ENCODE peak calls at places on chromosomes 3 and 15, in eight cellular contexts. J is sigmoid colon, N is HCT116, Z is suprapubic skin, B is spleen, L is transverse colon, M is stomach, G is GM23338. C is an unnamed sample.

GRCh38 chr3:47661121-47661752 is 82.6 kb upstream of the CSPG5 start:
- DNase-seq in J (no peak), N (no peak), Z (no peak), B (no peak), L (no peak), M (no peak), G (no peak), C (no peak)

GRCh38 chr15:85407421-85408269 is 27.2 kb downstream of the AKAP13 start:
- DNase-seq in J (no peak), N (no peak), Z (no peak), B (no peak), L (no peak), M (no peak), G (no peak), C (no peak)

GRCh38 chr15:38818156-38818745 is 253.6 kb upstream of the RASGRP1 start:
- DNase-seq in J (peak), N (no peak), Z (no peak), B (no peak), L (no peak), M (no peak), G (peak), C (no peak)

GRCh38 chr3:32606277-32606676 is 35.6 kb upstream of the DYNC1LI1 start:
- DNase-seq in J (no peak), N (no peak), Z (no peak), B (no peak), L (no peak), M (no peak), G (no peak), C (no peak)

GRCh38 chr3:34780973-34781372 is 858.4 kb upstream of the ARPP21 start:
- DNase-seq in J (no peak), N (no peak), Z (no peak), B (no peak), L (no peak), M (no peak), G (peak), C (no peak)

GRCh38 chr3:22937536-22937935 is 265.6 kb upstream of the UBE2E2 start:
- DNase-seq in J (no peak), N (no peak), Z (no peak), B (no peak), L (no peak), M (no peak), G (no peak), C (no peak)

GRCh38 chr3:117473981-117474563 is 764.5 kb downstream of the TUSC7 start:
- DNase-seq in J (no peak), N (no peak), Z (no peak), B (no peak), L (no peak), M (peak), G (peak), C (no peak)

GRCh38 chr3:15331606-15332404 is 581 bp downstream of the SH3BP5 start:
- DNase-seq in J (peak), N (no peak), Z (no peak), B (peak), L (peak), M (peak), G (peak), C (no peak)

GRCh38 chr3:157274644-157275137 is 114.7 kb upstream of the CCNL1 start:
- DNase-seq in J (no peak), N (no peak), Z (no peak), B (no peak), L (no peak), M (no peak), G (peak), C (no peak)

GRCh38 chr15:62415498-62415897 is 250.4 kb upstream of the C2CD4B start:
- DNase-seq in J (no peak), N (no peak), Z (no peak), B (no peak), L (no peak), M (no peak), G (no peak), C (no peak)

GRCh38 chr3:113051222-113051804 is 60.5 kb downstream of the GTPBP8 start:
- DNase-seq in J (peak), N (peak), Z (peak), B (peak), L (peak), M (peak), G (peak), C (peak)

GRCh38 chr3:44568561-44568960 is 13.6 kb downstream of the ZKSCAN7 start:
- DNase-seq in J (no peak), N (no peak), Z (no peak), B (no peak), L (no peak), M (no peak), G (no peak), C (no peak)

GRCh38 chr3:77825045-77825827 is 785.3 kb downstream of the ROBO2 start:
- DNase-seq in J (no peak), N (no peak), Z (no peak), B (peak), L (peak), M (peak), G (no peak), C (no peak)

GRCh38 chr15:58043192-58043903 is 22.2 kb downstream of the ALDH1A2 start:
- DNase-seq in J (no peak), N (peak), Z (no peak), B (no peak), L (peak), M (peak), G (peak), C (peak)

GRCh38 chr3:190673157-190673556 is 159.3 kb downstream of the IL1RAP start:
- DNase-seq in J (no peak), N (no peak), Z (no peak), B (no peak), L (no peak), M (no peak), G (no peak), C (no peak)

GRCh38 chr3:194470615-194471014 is 16.2 kb downstream of the ATP13A3 start:
- DNase-seq in J (no peak), N (no peak), Z (no peak), B (no peak), L (no peak), M (no peak), G (no peak), C (no peak)

GRCh38 chr3:23198801-23199200 is 4.3 kb upstream of the UBE2E2 start:
- DNase-seq in J (no peak), N (no peak), Z (no peak), B (no peak), L (no peak), M (no peak), G (no peak), C (no peak)

GRCh38 chr15:40506964-40507571 is 36.3 kb downstream of the CHST14 start:
- DNase-seq in J (peak), N (peak), Z (peak), B (peak), L (peak), M (peak), G (peak), C (no peak)

GRCh38 chr3:44883999-44884431 is 9.6 kb downstream of the TGM4 start:
- DNase-seq in J (no peak), N (peak), Z (no peak), B (no peak), L (no peak), M (no peak), G (no peak), C (no peak)

GRCh38 chr3:21562225-21562624 is 188.8 kb downstream of the ZNF385D start:
- DNase-seq in J (no peak), N (no peak), Z (no peak), B (no peak), L (no peak), M (no peak), G (no peak), C (no peak)

GRCh38 chr3:156024904-156025303 is 95.5 kb upstream of the KCNAB1 start:
- DNase-seq in J (no peak), N (no peak), Z (no peak), B (no peak), L (no peak), M (no peak), G (peak), C (no peak)

GRCh38 chr15:63299981-63300575 is 22.7 kb downstream of the APH1B start:
- DNase-seq in J (no peak), N (no peak), Z (no peak), B (no peak), L (no peak), M (no peak), G (no peak), C (no peak)

GRCh38 chr3:71416868-71417267 is 166.7 kb downstream of the FOXP1 start:
- DNase-seq in J (no peak), N (peak), Z (no peak), B (peak), L (no peak), M (no peak), G (peak), C (no peak)

GRCh38 chr3:132723024-132723462 is 834 bp upstream of the NPHP3 start:
- DNase-seq in J (no peak), N (no peak), Z (no peak), B (no peak), L (no peak), M (no peak), G (no peak), C (no peak)
- TF ChIP-seq POLR2AphosphoS5 in J (no peak), N (no peak), Z (no peak), B (no peak), L (peak), M (no peak), G (no peak), C (no peak)

GRCh38 chr3:141230293-141230692 is 1.3 kb upstream of the PXYLP1 start:
- DNase-seq in J (no peak), N (no peak), Z (no peak), B (no peak), L (no peak), M (no peak), G (no peak), C (no peak)

GRCh38 chr3:141233457-141234161 is 2.0 kb downstream of the PXYLP1 start:
- DNase-seq in J (no peak), N (no peak), Z (no peak), B (no peak), L (no peak), M (no peak), G (no peak), C (no peak)

GRCh38 chr3:141231923-141232861 is 567 bp downstream of the PXYLP1 start:
- DNase-seq in J (peak), N (no peak), Z (no peak), B (peak), L (peak), M (peak), G (peak), C (no peak)

GRCh38 chr3:141229132-141229531 is 2.5 kb upstream of the PXYLP1 start:
- DNase-seq in J (no peak), N (no peak), Z (no peak), B (no peak), L (no peak), M (no peak), G (no peak), C (no peak)

GRCh38 chr3:141231101-141231922 is at the start of gene PXYLP1:
- DNase-seq in J (peak), N (peak), Z (peak), B (peak), L (peak), M (peak), G (peak), C (peak)
- TF ChIP-seq POLR2AphosphoS5 in J (peak), N (peak), Z (peak), B (peak), L (peak), M (peak), G (peak), C (peak)

DNA sequence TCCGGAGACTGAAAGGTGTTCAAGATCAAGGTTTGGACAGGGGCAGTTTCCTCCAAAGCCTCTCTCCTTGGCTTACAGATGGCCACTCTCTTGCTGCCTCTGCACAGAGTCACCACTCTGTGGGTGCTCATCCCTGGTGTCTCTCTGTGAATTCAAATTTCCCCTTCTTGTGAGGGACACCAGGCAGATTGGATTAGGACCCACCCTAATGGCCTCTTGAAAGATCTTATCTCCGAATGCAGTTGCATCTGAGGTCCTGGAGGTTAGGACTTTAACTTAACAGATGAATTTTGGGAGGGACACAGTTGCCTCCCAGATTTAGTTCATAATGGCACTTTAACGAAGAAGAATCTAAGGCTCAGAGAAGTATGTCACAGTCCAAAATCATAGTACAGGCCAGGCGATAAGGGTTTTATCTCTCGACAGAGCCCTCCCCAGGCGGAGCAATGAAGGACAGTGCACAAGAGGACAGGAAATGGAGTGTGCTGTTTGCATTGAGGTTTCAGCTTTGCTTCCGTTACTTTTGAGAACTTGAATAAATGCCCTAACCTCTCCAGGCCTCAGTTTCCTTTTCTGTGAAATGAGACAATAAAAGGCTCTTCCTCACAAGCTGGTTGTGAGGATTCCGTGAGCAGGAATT is 38.9 kb upstream of the KIF23 start:
- DNase-seq in J (no peak), N (no peak), Z (no peak), B (no peak), L (no peak), M (peak), G (no peak), C (no peak)
- TF ChIP-seq POLR2AphosphoS5 in J (no peak), N (no peak), Z (no peak), B (no peak), L (no peak), M (no peak), G (no peak), C (no peak)

DNA sequence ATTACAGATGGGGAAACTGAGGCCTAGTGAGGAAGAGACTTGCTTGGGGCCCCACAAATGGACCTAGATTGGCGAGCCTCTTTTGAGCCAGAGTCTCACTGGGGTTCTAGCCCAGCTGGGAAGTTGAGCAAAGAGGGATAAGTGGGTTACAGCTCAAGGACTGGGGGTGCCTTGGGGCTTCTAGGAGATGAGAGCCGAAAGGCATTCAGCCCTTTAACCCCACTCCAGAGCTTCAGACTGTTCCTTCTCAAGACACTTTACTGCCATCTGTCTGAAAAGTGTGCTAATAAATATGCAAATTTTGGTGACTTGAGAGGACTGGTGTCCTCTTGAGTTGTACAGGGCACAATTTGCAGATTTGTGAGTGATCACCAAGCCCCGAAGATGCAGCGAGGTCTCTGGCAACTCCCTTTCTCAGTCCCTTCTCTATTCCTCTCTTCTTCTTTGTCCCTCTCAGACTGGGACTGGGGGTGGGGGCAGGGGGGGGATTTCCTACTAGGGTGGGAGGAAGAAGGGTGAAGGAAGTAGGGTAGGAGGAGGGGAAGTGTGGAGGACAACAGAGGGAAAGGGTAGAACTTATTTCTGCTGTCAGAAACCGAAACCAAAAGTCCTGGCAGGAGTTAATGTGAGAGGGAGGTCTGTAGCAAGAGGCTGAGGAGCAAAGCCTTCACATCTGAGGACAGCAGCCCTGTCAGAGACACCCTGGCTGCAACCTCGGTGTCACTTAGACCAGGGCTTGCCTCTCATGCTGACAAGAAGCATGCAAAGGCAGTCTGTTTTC is 16.2 kb upstream of the ANKDD1A start:
- DNase-seq in J (no peak), N (no peak), Z (no peak), B (no peak), L (peak), M (peak), G (no peak), C (peak)
- TF ChIP-seq POLR2AphosphoS5 in J (peak), N (no peak), Z (no peak), B (peak), L (no peak), M (no peak), G (no peak), C (no peak)

GRCh38 chr15:71219101-71219500 is 103.8 kb downstream of the THSD4 start:
- DNase-seq in J (no peak), N (no peak), Z (no peak), B (no peak), L (no peak), M (no peak), G (no peak), C (no peak)

GRCh38 chr15:71220828-71221227 is 105.6 kb downstream of the THSD4 start:
- DNase-seq in J (no peak), N (no peak), Z (no peak), B (no peak), L (no peak), M (no peak), G (no peak), C (no peak)

GRCh38 chr15:71219646-71220045 is 104.4 kb downstream of the THSD4 start:
- DNase-seq in J (no peak), N (no peak), Z (no peak), B (no peak), L (no peak), M (no peak), G (no peak), C (no peak)

GRCh38 chr15:71218272-71218805 is 103.1 kb downstream of the THSD4 start:
- DNase-seq in J (no peak), N (no peak), Z (no peak), B (no peak), L (no peak), M (no peak), G (no peak), C (no peak)

GRCh38 chr15:71215126-71215894 is 100.0 kb downstream of the THSD4 start:
- DNase-seq in J (no peak), N (no peak), Z (no peak), B (no peak), L (no peak), M (no peak), G (peak), C (no peak)
- TF ChIP-seq POLR2AphosphoS5 in J (no peak), N (no peak), Z (no peak), B (no peak), L (no peak), M (no peak), G (no peak), C (no peak)

GRCh38 chr3:52608337-52608736 is 71.9 kb downstream of the UQCC5 start:
- DNase-seq in J (no peak), N (no peak), Z (no peak), B (no peak), L (no peak), M (no peak), G (no peak), C (no peak)

GRCh38 chr3:52609316-52609815 is 73.0 kb downstream of the UQCC5 start:
- DNase-seq in J (no peak), N (no peak), Z (no peak), B (no peak), L (no peak), M (no peak), G (no peak), C (no peak)

DNA sequence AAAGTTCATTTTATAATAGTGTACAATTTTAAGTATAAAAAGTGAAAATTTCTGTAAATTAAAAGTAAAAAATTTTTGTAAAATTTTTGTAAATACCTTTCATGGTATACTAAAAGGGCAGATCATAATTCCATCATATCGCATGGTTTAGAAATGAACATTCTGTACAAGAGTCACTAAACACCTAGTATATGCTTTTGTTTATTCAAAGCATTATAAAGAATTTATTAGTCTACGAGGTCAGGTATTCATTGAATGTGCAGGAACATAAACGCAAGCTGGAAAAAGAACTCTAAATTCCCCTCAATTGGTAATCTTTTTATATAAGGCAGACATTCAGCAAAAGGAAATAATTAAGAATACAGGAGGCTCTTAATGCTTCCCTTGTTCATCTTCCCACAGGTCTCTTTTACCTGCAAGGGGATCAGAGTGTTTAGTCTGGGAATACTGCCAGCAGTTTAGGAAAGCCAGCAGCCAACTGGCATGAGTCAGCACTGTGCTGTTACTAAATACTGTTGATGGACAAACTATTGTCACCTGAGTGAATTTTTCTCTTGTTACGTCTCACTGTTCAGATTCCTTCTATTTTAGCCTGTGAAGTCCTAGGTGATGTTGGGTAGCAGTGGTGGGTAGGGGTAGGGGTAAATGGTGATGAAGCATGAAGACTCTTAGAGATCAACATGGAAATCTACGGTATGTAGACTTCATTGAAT is 70.1 kb downstream of the UQCC5 start:
- DNase-seq in J (no peak), N (peak), Z (no peak), B (no peak), L (peak), M (peak), G (no peak), C (no peak)
- TF ChIP-seq POLR2AphosphoS5 in J (no peak), N (peak), Z (no peak), B (no peak), L (no peak), M (no peak), G (no peak), C (no peak)

GRCh38 chr15:33152502-33153109 is 41.9 kb downstream of the FMN1 start:
- DNase-seq in J (no peak), N (no peak), Z (no peak), B (no peak), L (no peak), M (no peak), G (no peak), C (peak)
- TF ChIP-seq POLR2AphosphoS5 in J (peak), N (no peak), Z (no peak), B (peak), L (peak), M (no peak), G (no peak), C (no peak)

GRCh38 chr3:159172473-159172872 is 370.6 kb downstream of the MFSD1 start:
- DNase-seq in J (no peak), N (no peak), Z (no peak), B (no peak), L (no peak), M (no peak), G (no peak), C (no peak)
- TF ChIP-seq POLR2AphosphoS5 in J (no peak), N (no peak), Z (no peak), B (no peak), L (no peak), M (no peak), G (no peak), C (no peak)

DNA sequence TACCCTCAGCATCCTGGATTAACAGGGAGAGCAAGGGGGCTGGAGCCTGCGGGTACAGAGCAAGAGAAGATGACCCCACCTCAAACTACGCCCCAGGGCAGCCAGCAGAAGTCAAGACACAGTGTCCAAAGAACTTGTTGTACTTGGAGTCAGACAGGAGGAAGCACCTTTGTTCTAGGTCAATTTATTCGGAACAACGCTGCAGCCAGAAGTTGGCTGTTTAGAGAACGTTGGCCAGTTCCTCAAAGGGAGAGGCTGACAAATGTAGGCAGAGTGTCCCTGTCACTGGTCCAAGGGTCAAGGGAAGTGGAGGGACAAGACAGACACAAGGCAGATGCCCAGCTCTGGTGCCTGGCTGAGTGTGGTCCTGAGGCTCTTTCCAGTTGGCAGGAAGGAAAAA is 32.1 kb upstream of the PIAS1 start:
- DNase-seq in J (peak), N (no peak), Z (no peak), B (no peak), L (peak), M (no peak), G (no peak), C (no peak)
- TF ChIP-seq POLR2AphosphoS5 in J (peak), N (no peak), Z (no peak), B (peak), L (no peak), M (no peak), G (no peak), C (no peak)